ENCODE peak calls at places on chromosomes 1 and 21, in eight cellular contexts. One of them, this sample, is unnamed.

GRCh38 chr1:54158071-54158470 is 5.3 kb upstream of the CDCP2 start:
- DNase-seq in fibroblast of lung: no peak
- DNase-seq in AG09309: no peak
- DNase-seq in HFFc6: no peak
- DNase-seq in uterus: no peak
- DNase-seq in right atrium auricular region: no peak
- DNase-seq in GM12865: no peak
- DNase-seq in cardiac muscle cell: no peak
- DNase-seq in this sample: no peak

GRCh38 chr1:20430355-20431290 is 55.4 kb downstream of the CAMK2N1 start:
- DNase-seq in fibroblast of lung: peak; percentile 37
- DNase-seq in AG09309: no peak
- DNase-seq in HFFc6: no peak
- DNase-seq in uterus: no peak
- DNase-seq in right atrium auricular region: no peak
- DNase-seq in GM12865: peak; percentile 32
- DNase-seq in cardiac muscle cell: peak; percentile 38
- DNase-seq in this sample: no peak

GRCh38 chr1:231734417-231734816 is 107.8 kb downstream of the DISC1 start:
- DNase-seq in fibroblast of lung: no peak
- DNase-seq in AG09309: no peak
- DNase-seq in HFFc6: no peak
- DNase-seq in uterus: no peak
- DNase-seq in right atrium auricular region: no peak
- DNase-seq in GM12865: no peak
- DNase-seq in cardiac muscle cell: no peak
- DNase-seq in this sample: no peak

GRCh38 chr1:207495816-207496792 is at the start of gene CR1:
- DNase-seq in fibroblast of lung: no peak
- DNase-seq in AG09309: no peak
- DNase-seq in HFFc6: no peak
- DNase-seq in uterus: no peak
- DNase-seq in right atrium auricular region: no peak
- DNase-seq in GM12865: peak; percentile 59
- DNase-seq in cardiac muscle cell: peak; percentile 35
- DNase-seq in this sample: peak; percentile 71

GRCh38 chr1:24362416-24362815 is 43.3 kb downstream of the GRHL3 start:
- DNase-seq in fibroblast of lung: no peak
- DNase-seq in AG09309: no peak
- DNase-seq in HFFc6: no peak
- DNase-seq in uterus: no peak
- DNase-seq in right atrium auricular region: no peak
- DNase-seq in GM12865: no peak
- DNase-seq in cardiac muscle cell: no peak
- DNase-seq in this sample: no peak

GRCh38 chr1:10430216-10431064 is at the start of gene CENPS:
- DNase-seq in fibroblast of lung: peak; percentile 86
- DNase-seq in AG09309: peak; percentile 16
- DNase-seq in HFFc6: peak; percentile 73
- DNase-seq in uterus: peak; percentile 91
- DNase-seq in right atrium auricular region: peak; percentile 85
- DNase-seq in GM12865: peak; percentile 93
- DNase-seq in cardiac muscle cell: peak; percentile 92
- DNase-seq in this sample: peak; percentile 93

GRCh38 chr1:91712981-91713841 is 172.7 kb downstream of the TGFBR3 start:
- DNase-seq in fibroblast of lung: peak; percentile 77
- DNase-seq in AG09309: no peak
- DNase-seq in HFFc6: peak; percentile 3
- DNase-seq in uterus: peak; percentile 75
- DNase-seq in right atrium auricular region: peak; percentile 88
- DNase-seq in GM12865: peak; percentile 68
- DNase-seq in cardiac muscle cell: peak; percentile 80
- DNase-seq in this sample: no peak

GRCh38 chr1:161080391-161081150 is 8.8 kb downstream of the NECTIN4 start:
- DNase-seq in fibroblast of lung: peak; percentile 15
- DNase-seq in AG09309: no peak
- DNase-seq in HFFc6: no peak
- DNase-seq in uterus: no peak
- DNase-seq in right atrium auricular region: no peak
- DNase-seq in GM12865: no peak
- DNase-seq in cardiac muscle cell: peak; percentile 29
- DNase-seq in this sample: no peak

GRCh38 chr1:204161609-204162497 is 4.3 kb downstream of the REN start:
- DNase-seq in fibroblast of lung: no peak
- DNase-seq in AG09309: no peak
- DNase-seq in HFFc6: no peak
- DNase-seq in uterus: no peak
- DNase-seq in right atrium auricular region: no peak
- DNase-seq in GM12865: no peak
- DNase-seq in cardiac muscle cell: no peak
- DNase-seq in this sample: no peak

GRCh38 chr1:101002551-101002950 is 23.0 kb downstream of the DPH5 start:
- DNase-seq in fibroblast of lung: no peak
- DNase-seq in AG09309: no peak
- DNase-seq in HFFc6: peak; percentile 59
- DNase-seq in uterus: no peak
- DNase-seq in right atrium auricular region: no peak
- DNase-seq in GM12865: peak; percentile 27
- DNase-seq in cardiac muscle cell: peak; percentile 18
- DNase-seq in this sample: no peak

GRCh38 chr1:21931171-21932093 is 5.7 kb downstream of the HSPG2 start:
- DNase-seq in fibroblast of lung: peak; percentile 88
- DNase-seq in AG09309: peak; percentile 85
- DNase-seq in HFFc6: peak; percentile 91
- DNase-seq in uterus: peak; percentile 70
- DNase-seq in right atrium auricular region: peak; percentile 92
- DNase-seq in GM12865: no peak
- DNase-seq in cardiac muscle cell: peak; percentile 93
- DNase-seq in this sample: no peak

GRCh38 chr1:225541383-225541782 is 111.5 kb downstream of the ENAH start:
- DNase-seq in fibroblast of lung: no peak
- DNase-seq in AG09309: no peak
- DNase-seq in HFFc6: no peak
- DNase-seq in uterus: no peak
- DNase-seq in right atrium auricular region: no peak
- DNase-seq in GM12865: no peak
- DNase-seq in cardiac muscle cell: no peak
- DNase-seq in this sample: no peak

GRCh38 chr21:26939532-26940181 is 27.2 kb downstream of the ADAMTS5 start:
- DNase-seq in fibroblast of lung: peak; percentile 74
- DNase-seq in AG09309: no peak
- DNase-seq in HFFc6: peak; percentile 71
- DNase-seq in uterus: no peak
- DNase-seq in right atrium auricular region: no peak
- DNase-seq in GM12865: no peak
- DNase-seq in cardiac muscle cell: no peak
- DNase-seq in this sample: no peak

GRCh38 chr1:15276691-15277090 is 29.7 kb downstream of the FHAD1 start:
- DNase-seq in fibroblast of lung: no peak
- DNase-seq in AG09309: no peak
- DNase-seq in HFFc6: no peak
- DNase-seq in uterus: no peak
- DNase-seq in right atrium auricular region: no peak
- DNase-seq in GM12865: no peak
- DNase-seq in cardiac muscle cell: no peak
- DNase-seq in this sample: peak; percentile 25

GRCh38 chr1:218435528-218435927 is 90.4 kb downstream of the TGFB2 start:
- DNase-seq in fibroblast of lung: no peak
- DNase-seq in AG09309: no peak
- DNase-seq in HFFc6: no peak
- DNase-seq in uterus: no peak
- DNase-seq in right atrium auricular region: no peak
- DNase-seq in GM12865: no peak
- DNase-seq in cardiac muscle cell: no peak
- DNase-seq in this sample: no peak

GRCh38 chr1:8554956-8555534 is 237.1 kb downstream of the SLC45A1 start:
- DNase-seq in fibroblast of lung: peak; percentile 55
- DNase-seq in AG09309: no peak
- DNase-seq in HFFc6: no peak
- DNase-seq in uterus: peak; percentile 64
- DNase-seq in right atrium auricular region: no peak
- DNase-seq in GM12865: no peak
- DNase-seq in cardiac muscle cell: peak; percentile 48
- DNase-seq in this sample: no peak

GRCh38 chr1:227316941-227317540 is 1.3 kb downstream of the CDC42BPA start:
- DNase-seq in fibroblast of lung: peak; percentile 36
- DNase-seq in AG09309: no peak
- DNase-seq in HFFc6: no peak
- DNase-seq in uterus: no peak
- DNase-seq in right atrium auricular region: no peak
- DNase-seq in GM12865: no peak
- DNase-seq in cardiac muscle cell: peak; percentile 44
- DNase-seq in this sample: no peak

GRCh38 chr1:227316456-227316855 is 1.8 kb downstream of the CDC42BPA start:
- DNase-seq in fibroblast of lung: no peak
- DNase-seq in AG09309: no peak
- DNase-seq in HFFc6: no peak
- DNase-seq in uterus: no peak
- DNase-seq in right atrium auricular region: no peak
- DNase-seq in GM12865: no peak
- DNase-seq in cardiac muscle cell: no peak
- DNase-seq in this sample: no peak

GRCh38 chr1:227318852-227319607 is 738 bp upstream of the CDC42BPA start:
- DNase-seq in fibroblast of lung: peak; percentile 33
- DNase-seq in AG09309: no peak
- DNase-seq in HFFc6: peak; percentile 61
- DNase-seq in uterus: peak; percentile 58
- DNase-seq in right atrium auricular region: peak; percentile 64
- DNase-seq in GM12865: no peak
- DNase-seq in cardiac muscle cell: peak; percentile 65
- DNase-seq in this sample: no peak

GRCh38 chr1:227318003-227318851 is at the start of gene CDC42BPA:
- DNase-seq in fibroblast of lung: peak; percentile 88
- DNase-seq in AG09309: peak; percentile 58
- DNase-seq in HFFc6: peak; percentile 82
- DNase-seq in uterus: peak; percentile 83
- DNase-seq in right atrium auricular region: peak; percentile 75
- DNase-seq in GM12865: no peak
- DNase-seq in cardiac muscle cell: peak; percentile 97
- DNase-seq in this sample: peak; percentile 85

GRCh38 chr1:227317541-227318002 is 720 bp downstream of the CDC42BPA start:
- DNase-seq in fibroblast of lung: peak; percentile 73
- DNase-seq in AG09309: no peak
- DNase-seq in HFFc6: peak; percentile 46
- DNase-seq in uterus: peak; percentile 43
- DNase-seq in right atrium auricular region: no peak
- DNase-seq in GM12865: no peak
- DNase-seq in cardiac muscle cell: peak; percentile 76
- DNase-seq in this sample: peak; percentile 70
- TF ChIP-seq CTCF in fibroblast of lung: no peak
- TF ChIP-seq CTCF in AG09309: peak; percentile 28
- TF ChIP-seq CTCF in HFFc6: peak; percentile 59
- TF ChIP-seq CTCF in uterus: peak; percentile 14
- TF ChIP-seq CTCF in right atrium auricular region: no peak
- TF ChIP-seq CTCF in GM12865: no peak
- TF ChIP-seq CTCF in cardiac muscle cell: peak; percentile 16
- TF ChIP-seq CTCF in this sample: peak; percentile 71

DNA sequence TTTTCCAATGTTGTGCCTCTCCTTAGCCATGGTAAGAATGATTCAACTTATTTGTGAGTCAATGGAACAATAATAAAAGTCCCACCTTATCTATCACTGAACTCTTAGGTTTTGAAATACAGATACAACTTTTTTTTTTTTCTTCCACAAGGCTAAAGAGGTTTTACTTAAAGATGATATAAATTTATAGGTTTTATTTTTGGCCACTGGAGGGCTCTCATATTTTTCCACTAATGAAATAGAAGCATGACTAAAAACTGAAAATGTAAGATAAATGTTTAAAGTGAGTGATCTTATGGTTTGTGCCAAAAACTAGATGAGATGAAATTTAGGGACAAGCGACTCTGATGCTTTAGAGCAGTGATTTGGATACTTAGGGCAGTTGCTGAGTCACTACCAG is 499.0 kb downstream of the NUF2 start:
- DNase-seq in fibroblast of lung: peak; percentile 37
- DNase-seq in AG09309: no peak
- DNase-seq in HFFc6: no peak
- DNase-seq in uterus: no peak
- DNase-seq in right atrium auricular region: no peak
- DNase-seq in GM12865: no peak
- DNase-seq in cardiac muscle cell: peak; percentile 22
- DNase-seq in this sample: no peak
- TF ChIP-seq CTCF in fibroblast of lung: no peak
- TF ChIP-seq CTCF in AG09309: peak; percentile 24
- TF ChIP-seq CTCF in HFFc6: peak; percentile 77
- TF ChIP-seq CTCF in uterus: no peak
- TF ChIP-seq CTCF in right atrium auricular region: peak; percentile 42
- TF ChIP-seq CTCF in GM12865: no peak
- TF ChIP-seq CTCF in cardiac muscle cell: peak; percentile 32
- TF ChIP-seq CTCF in this sample: peak; percentile 55

DNA sequence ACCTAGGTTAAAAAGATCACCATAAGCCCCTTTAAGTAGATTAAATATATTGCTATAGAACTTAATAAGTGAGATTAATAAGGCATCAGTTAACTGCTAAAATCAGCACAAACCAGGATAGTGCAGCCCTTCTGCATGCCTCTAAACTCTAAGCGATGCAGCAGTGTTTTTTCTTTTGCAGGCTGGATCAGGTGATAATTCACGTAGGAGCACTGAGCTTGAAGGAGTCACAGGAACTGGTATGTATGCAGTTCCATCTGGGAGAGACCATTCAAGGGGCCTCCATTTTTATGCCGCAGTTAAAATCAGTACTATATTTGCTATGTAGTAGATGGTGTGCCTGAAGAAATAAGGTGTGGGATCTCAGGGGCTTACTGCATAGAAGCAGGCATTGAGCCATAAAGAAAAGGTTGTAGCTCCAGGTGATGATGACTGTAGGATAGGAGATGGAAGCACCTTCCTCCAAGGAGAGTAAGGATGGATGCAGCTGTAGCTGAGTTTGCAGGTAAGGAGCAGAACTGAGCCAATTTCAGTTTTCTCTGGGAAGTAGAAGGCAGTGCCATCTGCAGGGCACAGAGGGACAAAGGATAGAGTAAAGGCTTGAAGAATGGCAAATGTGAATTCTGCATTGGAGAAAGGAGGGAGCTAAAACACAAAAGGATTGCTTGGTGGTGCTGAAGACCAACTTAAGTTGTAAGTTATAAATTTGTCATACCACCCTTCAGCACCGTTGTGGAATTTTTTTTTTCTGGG is 22.6 kb downstream of the NPL start:
- DNase-seq in fibroblast of lung: no peak
- DNase-seq in AG09309: no peak
- DNase-seq in HFFc6: no peak
- DNase-seq in uterus: no peak
- DNase-seq in right atrium auricular region: no peak
- DNase-seq in GM12865: no peak
- DNase-seq in cardiac muscle cell: no peak
- DNase-seq in this sample: no peak
- TF ChIP-seq CTCF in fibroblast of lung: no peak
- TF ChIP-seq CTCF in AG09309: no peak
- TF ChIP-seq CTCF in HFFc6: peak; percentile 14
- TF ChIP-seq CTCF in uterus: no peak
- TF ChIP-seq CTCF in right atrium auricular region: no peak
- TF ChIP-seq CTCF in GM12865: no peak
- TF ChIP-seq CTCF in cardiac muscle cell: no peak
- TF ChIP-seq CTCF in this sample: no peak

DNA sequence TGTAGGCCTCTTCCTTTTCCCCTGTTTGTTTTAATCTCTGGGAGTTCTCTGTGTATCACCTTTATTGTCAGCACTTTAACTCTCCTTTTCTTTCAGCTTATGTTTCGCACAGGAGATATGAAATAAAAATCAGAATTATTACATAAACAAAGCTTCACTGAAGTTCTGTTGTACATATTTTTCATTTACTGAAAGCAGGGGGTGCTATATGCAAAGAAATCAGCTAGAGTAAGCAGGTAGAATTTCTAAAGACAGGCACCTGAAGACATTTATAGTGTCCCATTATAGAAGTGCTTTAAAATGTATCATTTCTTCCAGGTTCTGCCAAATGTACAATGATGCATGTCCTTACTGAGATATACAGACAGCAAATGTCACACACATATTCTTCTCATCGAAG is 585.0 kb downstream of the PLA2G4A start:
- DNase-seq in fibroblast of lung: peak; percentile 22
- DNase-seq in AG09309: no peak
- DNase-seq in HFFc6: no peak
- DNase-seq in uterus: no peak
- DNase-seq in right atrium auricular region: no peak
- DNase-seq in GM12865: no peak
- DNase-seq in cardiac muscle cell: peak; percentile 32
- DNase-seq in this sample: no peak
- TF ChIP-seq CTCF in fibroblast of lung: no peak
- TF ChIP-seq CTCF in AG09309: no peak
- TF ChIP-seq CTCF in HFFc6: no peak
- TF ChIP-seq CTCF in uterus: no peak
- TF ChIP-seq CTCF in right atrium auricular region: peak; percentile 31
- TF ChIP-seq CTCF in GM12865: no peak
- TF ChIP-seq CTCF in cardiac muscle cell: peak; percentile 22
- TF ChIP-seq CTCF in this sample: peak; percentile 56